ENCODE peak calls at places on chromosomes 3 and 15, in ten cellular contexts. M, Q, Z, S, X, P, V, Y, N and K are unnamed samples.

GRCh38 chr15:35630985-35631384 is 85.0 kb upstream of the DPH6 start:
- DNase-seq in Z (peak; percentile 65), X (no peak), P (no peak), V (no peak), S (no peak), N (no peak), Q (no peak), Y (no peak), M (no peak), K (no peak)

GRCh38 chr3:153165211-153165815 is 3.3 kb downstream of the RAP2B start:
- DNase-seq in V (no peak), Z (no peak), N (no peak), X (no peak), P (no peak), S (no peak), Q (no peak), M (peak; percentile 26), Y (no peak), K (no peak)

GRCh38 chr15:74179101-74179841 is 5.8 kb downstream of the ISLR start:
- DNase-seq in M (no peak), S (peak; percentile 88), V (no peak), N (peak; percentile 81), Y (no peak), P (no peak), X (no peak), Z (no peak), Q (no peak), K (peak; percentile 96)

GRCh38 chr15:30992465-30992864 is 1.0 kb upstream of the MTMR10 start:
- DNase-seq in N (no peak), Q (no peak), Z (no peak), P (no peak), S (no peak), Y (no peak), M (peak; percentile 21), X (no peak), V (no peak), K (no peak)

GRCh38 chr3:8937064-8938020 is 25.9 kb downstream of the RAD18 start:
- DNase-seq in Y (no peak), Z (no peak), S (no peak), X (peak; percentile 69), V (no peak), N (no peak), M (no peak), P (no peak), Q (no peak), K (no peak)

GRCh38 chr3:193825617-193826016 is 232.6 kb downstream of the OPA1 start:
- DNase-seq in Z (no peak), V (no peak), M (no peak), S (no peak), X (no peak), N (peak; percentile 67), P (no peak), Q (no peak), Y (no peak), K (no peak)

GRCh38 chr3:133401374-133402135 is 1.7 kb downstream of the BFSP2 start:
- DNase-seq in N (peak; percentile 39), P (no peak), Y (no peak), M (no peak), X (no peak), V (no peak), Q (no peak), S (no peak), Z (no peak), K (no peak)

GRCh38 chr15:45549831-45550230 is 27.3 kb upstream of the SLC30A4 start:
- DNase-seq in S (no peak), P (no peak), M (no peak), X (no peak), V (no peak), N (no peak), Z (no peak), Y (no peak), Q (no peak), K (no peak)

GRCh38 chr3:171376125-171376947 is 83.9 kb downstream of the TNIK start:
- DNase-seq in N (no peak), P (no peak), S (no peak), Y (no peak), Q (no peak), V (peak; percentile 29), X (no peak), Z (no peak), M (no peak), K (no peak)

GRCh38 chr3:117117188-117117936 is 407.8 kb downstream of the TUSC7 start:
- DNase-seq in V (no peak), S (no peak), Y (no peak), P (no peak), M (no peak), N (no peak), Q (no peak), X (no peak), Z (no peak), K (no peak)